ENCODE peak calls at places on chromosomes 13 and 19, in nine cellular contexts. One of them, this sample, is unnamed.

GRCh38 chr13:98372886-98373285 is 195.8 kb upstream of the RNF113B start:
- DNase-seq in tibial nerve: no peak
- DNase-seq in A549: no peak
- DNase-seq in transverse colon: no peak
- DNase-seq in ovary: no peak
- DNase-seq in upper lobe of left lung: no peak
- DNase-seq in GM12878: no peak
- DNase-seq in H1: no peak
- DNase-seq in esophagus muscularis mucosa: no peak
- DNase-seq in this sample: no peak

GRCh38 chr19:17755977-17756670 is 4.8 kb downstream of the FCHO1 start:
- DNase-seq in tibial nerve: no peak
- DNase-seq in A549: peak; percentile 82
- DNase-seq in transverse colon: peak; percentile 62
- DNase-seq in ovary: no peak
- DNase-seq in upper lobe of left lung: no peak
- DNase-seq in GM12878: peak; percentile 37
- DNase-seq in H1: no peak
- DNase-seq in esophagus muscularis mucosa: no peak
- DNase-seq in this sample: peak; percentile 78

GRCh38 chr19:30253581-30253996 is 118.6 kb upstream of the ZNF536 start:
- DNase-seq in tibial nerve: no peak
- DNase-seq in A549: no peak
- DNase-seq in transverse colon: no peak
- DNase-seq in ovary: no peak
- DNase-seq in upper lobe of left lung: no peak
- DNase-seq in GM12878: no peak
- DNase-seq in H1: no peak
- DNase-seq in esophagus muscularis mucosa: no peak
- DNase-seq in this sample: no peak

GRCh38 chr13:93116809-93117208 is 109.8 kb upstream of the GPC6 start:
- DNase-seq in tibial nerve: no peak
- DNase-seq in A549: no peak
- DNase-seq in transverse colon: no peak
- DNase-seq in ovary: no peak
- DNase-seq in upper lobe of left lung: no peak
- DNase-seq in GM12878: no peak
- DNase-seq in H1: no peak
- DNase-seq in esophagus muscularis mucosa: no peak
- DNase-seq in this sample: no peak

GRCh38 chr13:80214521-80214941 is 126.4 kb downstream of the SPRY2 start:
- DNase-seq in tibial nerve: no peak
- DNase-seq in A549: peak; percentile 17
- DNase-seq in transverse colon: no peak
- DNase-seq in ovary: no peak
- DNase-seq in upper lobe of left lung: no peak
- DNase-seq in GM12878: no peak
- DNase-seq in H1: no peak
- DNase-seq in esophagus muscularis mucosa: no peak
- DNase-seq in this sample: no peak

GRCh38 chr13:86737334-86737932 is 933.7 kb upstream of the SLITRK5 start:
- DNase-seq in tibial nerve: no peak
- DNase-seq in A549: no peak
- DNase-seq in transverse colon: no peak
- DNase-seq in ovary: no peak
- DNase-seq in upper lobe of left lung: no peak
- DNase-seq in GM12878: no peak
- DNase-seq in H1: no peak
- DNase-seq in esophagus muscularis mucosa: no peak
- DNase-seq in this sample: no peak

GRCh38 chr19:55581145-55581827 is 638 bp upstream of the ZNF579 start:
- DNase-seq in tibial nerve: no peak
- DNase-seq in A549: peak; percentile 60
- DNase-seq in transverse colon: no peak
- DNase-seq in ovary: no peak
- DNase-seq in upper lobe of left lung: no peak
- DNase-seq in GM12878: no peak
- DNase-seq in H1: no peak
- DNase-seq in esophagus muscularis mucosa: no peak
- DNase-seq in this sample: peak; percentile 40

GRCh38 chr19:24032651-24033050 is 54.3 kb upstream of the ZNF254 start:
- DNase-seq in tibial nerve: no peak
- DNase-seq in A549: no peak
- DNase-seq in transverse colon: no peak
- DNase-seq in ovary: peak; percentile 18
- DNase-seq in upper lobe of left lung: no peak
- DNase-seq in GM12878: no peak
- DNase-seq in H1: no peak
- DNase-seq in esophagus muscularis mucosa: no peak
- DNase-seq in this sample: no peak

GRCh38 chr13:107192289-107192688 is 624.4 kb upstream of the ARGLU1 start:
- DNase-seq in tibial nerve: no peak
- DNase-seq in A549: no peak
- DNase-seq in transverse colon: no peak
- DNase-seq in ovary: no peak
- DNase-seq in upper lobe of left lung: peak; percentile 54
- DNase-seq in GM12878: no peak
- DNase-seq in H1: peak; percentile 7
- DNase-seq in esophagus muscularis mucosa: no peak
- DNase-seq in this sample: peak; percentile 37

GRCh38 chr13:30364133-30364532 is 56.8 kb upstream of the KATNAL1 start:
- DNase-seq in tibial nerve: no peak
- DNase-seq in A549: no peak
- DNase-seq in transverse colon: no peak
- DNase-seq in ovary: no peak
- DNase-seq in upper lobe of left lung: no peak
- DNase-seq in GM12878: no peak
- DNase-seq in H1: no peak
- DNase-seq in esophagus muscularis mucosa: no peak
- DNase-seq in this sample: no peak

GRCh38 chr13:33483471-33483870 is 197.9 kb upstream of the STARD13 start:
- DNase-seq in tibial nerve: no peak
- DNase-seq in A549: no peak
- DNase-seq in transverse colon: no peak
- DNase-seq in ovary: no peak
- DNase-seq in upper lobe of left lung: no peak
- DNase-seq in GM12878: no peak
- DNase-seq in H1: no peak
- DNase-seq in esophagus muscularis mucosa: no peak
- DNase-seq in this sample: no peak

GRCh38 chr13:26819067-26819466 is 58.5 kb upstream of the GPR12 start:
- DNase-seq in tibial nerve: no peak
- DNase-seq in A549: no peak
- DNase-seq in transverse colon: no peak
- DNase-seq in ovary: no peak
- DNase-seq in upper lobe of left lung: no peak
- DNase-seq in GM12878: no peak
- DNase-seq in H1: no peak
- DNase-seq in esophagus muscularis mucosa: no peak
- DNase-seq in this sample: no peak

GRCh38 chr19:56106397-56106849 is 14.7 kb downstream of the ZNF787 start:
- DNase-seq in tibial nerve: no peak
- DNase-seq in A549: no peak
- DNase-seq in transverse colon: peak; percentile 83
- DNase-seq in ovary: no peak
- DNase-seq in upper lobe of left lung: no peak
- DNase-seq in GM12878: no peak
- DNase-seq in H1: no peak
- DNase-seq in esophagus muscularis mucosa: no peak
- DNase-seq in this sample: peak; percentile 89

GRCh38 chr13:95728957-95729356 is 52.0 kb downstream of the DNAJC3 start:
- DNase-seq in tibial nerve: no peak
- DNase-seq in A549: no peak
- DNase-seq in transverse colon: no peak
- DNase-seq in ovary: no peak
- DNase-seq in upper lobe of left lung: no peak
- DNase-seq in GM12878: no peak
- DNase-seq in H1: no peak
- DNase-seq in esophagus muscularis mucosa: no peak
- DNase-seq in this sample: no peak

GRCh38 chr19:4523306-4524110 is 5.2 kb upstream of the PLIN4 start:
- DNase-seq in tibial nerve: peak; percentile 24
- DNase-seq in A549: peak; percentile 57
- DNase-seq in transverse colon: peak; percentile 59
- DNase-seq in ovary: peak; percentile 59
- DNase-seq in upper lobe of left lung: peak; percentile 69
- DNase-seq in GM12878: no peak
- DNase-seq in H1: no peak
- DNase-seq in esophagus muscularis mucosa: no peak
- DNase-seq in this sample: peak; percentile 69

GRCh38 chr19:14916848-14917247 is 24.4 kb upstream of the OR7C2 start:
- DNase-seq in tibial nerve: no peak
- DNase-seq in A549: peak; percentile 2
- DNase-seq in transverse colon: no peak
- DNase-seq in ovary: no peak
- DNase-seq in upper lobe of left lung: no peak
- DNase-seq in GM12878: no peak
- DNase-seq in H1: no peak
- DNase-seq in esophagus muscularis mucosa: no peak
- DNase-seq in this sample: no peak

DNA sequence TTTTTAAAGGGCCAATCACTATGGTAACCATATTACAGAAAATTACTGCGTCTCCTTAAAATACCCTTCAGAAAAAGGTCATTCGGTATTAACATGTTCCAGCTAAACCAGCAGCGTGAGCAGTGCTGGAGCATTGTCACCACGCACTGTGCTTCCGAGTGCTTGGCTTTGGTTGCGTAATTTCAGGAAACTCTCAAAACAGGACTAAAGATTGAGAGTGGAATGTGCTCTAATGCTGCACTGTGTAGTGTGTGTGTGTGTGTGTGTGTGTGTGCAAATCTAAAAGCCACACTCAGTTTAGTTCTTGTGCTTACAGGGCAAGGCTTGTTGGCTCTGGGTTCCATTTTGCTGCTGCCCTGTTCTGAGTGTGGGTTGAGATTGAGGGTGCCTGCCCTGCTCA is 50.8 kb downstream of the TEX29 start:
- DNase-seq in tibial nerve: peak; percentile 0
- DNase-seq in A549: no peak
- DNase-seq in transverse colon: no peak
- DNase-seq in ovary: no peak
- DNase-seq in upper lobe of left lung: peak; percentile 54
- DNase-seq in GM12878: no peak
- DNase-seq in H1: no peak
- DNase-seq in esophagus muscularis mucosa: peak; percentile 37
- DNase-seq in this sample: no peak
- TF ChIP-seq EP300 in tibial nerve: no peak
- TF ChIP-seq EP300 in A549: no peak
- TF ChIP-seq EP300 in transverse colon: no peak
- TF ChIP-seq EP300 in ovary: no peak
- TF ChIP-seq EP300 in upper lobe of left lung: no peak
- TF ChIP-seq EP300 in GM12878: no peak
- TF ChIP-seq EP300 in H1: no peak
- TF ChIP-seq EP300 in esophagus muscularis mucosa: no peak
- TF ChIP-seq EP300 in this sample: no peak

GRCh38 chr19:18764591-18765051 is 26.5 kb downstream of the COMP start:
- DNase-seq in tibial nerve: no peak
- DNase-seq in A549: no peak
- DNase-seq in transverse colon: no peak
- DNase-seq in ovary: no peak
- DNase-seq in upper lobe of left lung: no peak
- DNase-seq in GM12878: no peak
- DNase-seq in H1: no peak
- DNase-seq in esophagus muscularis mucosa: no peak
- DNase-seq in this sample: no peak
- H3K27ac ChIP-seq in tibial nerve: no peak overlapping the region
- H3K27ac ChIP-seq in A549: no peak overlapping the region
- H3K27ac ChIP-seq in transverse colon: no peak overlapping the region
- H3K27ac ChIP-seq in ovary: no peak overlapping the region
- H3K27ac ChIP-seq in upper lobe of left lung: no peak overlapping the region
- H3K27ac ChIP-seq in GM12878: no peak overlapping the region
- H3K27ac ChIP-seq in H1: no peak overlapping the region
- H3K27ac ChIP-seq in esophagus muscularis mucosa: no peak overlapping the region
- H3K27ac ChIP-seq in this sample: no peak overlapping the region

DNA sequence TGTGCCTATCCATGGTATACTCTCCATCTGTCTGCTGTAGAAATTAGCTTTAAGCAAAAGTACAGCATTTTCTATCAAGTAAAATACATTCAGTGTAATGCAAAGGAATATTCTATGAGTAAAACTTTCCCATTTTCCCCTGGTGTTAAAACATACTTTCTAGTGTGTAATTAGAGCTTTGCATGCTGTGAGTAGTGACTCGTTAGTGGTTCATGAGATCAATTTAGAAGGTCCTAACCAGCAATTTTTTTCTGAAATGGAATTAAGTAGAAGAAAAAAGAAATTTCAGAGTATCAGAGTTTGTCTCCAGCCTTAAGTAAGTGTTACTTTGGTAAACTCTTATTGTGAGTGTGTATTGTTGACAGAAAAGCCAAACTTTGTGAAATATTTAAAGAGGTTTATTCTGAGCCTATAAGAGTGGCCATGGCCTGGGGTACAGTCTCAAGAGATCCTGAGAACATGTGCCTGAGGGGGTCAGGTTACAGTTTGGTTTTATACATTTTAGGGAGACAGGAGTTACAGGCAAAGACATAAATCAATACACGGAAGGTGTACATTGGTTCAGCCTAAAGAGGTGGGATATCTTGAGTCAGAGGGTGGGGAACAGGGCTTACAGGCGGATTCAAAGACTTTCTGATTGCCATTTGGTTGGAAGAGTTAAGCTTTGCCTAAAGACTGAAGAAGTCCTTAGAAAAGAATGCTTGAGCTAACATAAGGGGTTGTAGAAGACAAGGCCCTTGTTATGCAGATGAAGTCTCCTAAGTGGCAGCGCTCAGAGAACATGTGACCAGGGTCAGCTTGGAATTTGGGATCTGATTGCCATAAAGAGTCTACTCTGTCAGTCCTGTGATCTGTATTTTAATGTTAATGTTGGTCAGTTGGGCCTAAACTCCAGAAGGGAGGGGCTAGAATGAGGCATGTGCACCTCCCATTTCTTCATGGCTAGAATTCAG is 25.5 kb downstream of the FAM187B start:
- DNase-seq in tibial nerve: no peak
- DNase-seq in A549: no peak
- DNase-seq in transverse colon: no peak
- DNase-seq in ovary: no peak
- DNase-seq in upper lobe of left lung: no peak
- DNase-seq in GM12878: no peak
- DNase-seq in H1: peak; percentile 75
- DNase-seq in esophagus muscularis mucosa: peak; percentile 53
- DNase-seq in this sample: no peak
- TF ChIP-seq EP300 in tibial nerve: no peak
- TF ChIP-seq EP300 in A549: no peak
- TF ChIP-seq EP300 in transverse colon: no peak
- TF ChIP-seq EP300 in ovary: no peak
- TF ChIP-seq EP300 in upper lobe of left lung: no peak
- TF ChIP-seq EP300 in GM12878: no peak
- TF ChIP-seq EP300 in H1: no peak
- TF ChIP-seq EP300 in esophagus muscularis mucosa: no peak
- TF ChIP-seq EP300 in this sample: no peak

GRCh38 chr13:37914781-37915391 is 45.3 kb upstream of the TRPC4 start:
- DNase-seq in tibial nerve: no peak
- DNase-seq in A549: no peak
- DNase-seq in transverse colon: no peak
- DNase-seq in ovary: no peak
- DNase-seq in upper lobe of left lung: no peak
- DNase-seq in GM12878: no peak
- DNase-seq in H1: no peak
- DNase-seq in esophagus muscularis mucosa: no peak
- DNase-seq in this sample: no peak
- H3K27ac ChIP-seq in tibial nerve: no peak overlapping the region
- H3K27ac ChIP-seq in A549: no peak overlapping the region
- H3K27ac ChIP-seq in transverse colon: no peak overlapping the region
- H3K27ac ChIP-seq in ovary: no peak overlapping the region
- H3K27ac ChIP-seq in upper lobe of left lung: no peak overlapping the region
- H3K27ac ChIP-seq in GM12878: no peak overlapping the region
- H3K27ac ChIP-seq in H1: peak overlapping the region; percentile 43
- H3K27ac ChIP-seq in esophagus muscularis mucosa: no peak overlapping the region
- H3K27ac ChIP-seq in this sample: no peak overlapping the region